ENCODE peak calls at places on chromosomes 3 and 15, in four cellular contexts. A is fibroblast of lung, E is SK-N-SH, H is heart left ventricle. X is an unnamed sample.

GRCh38 chr3:41330465-41330864 is 131.2 kb downstream of the CTNNB1 start:
- DNase-seq in A (peak), E (no peak), H (no peak), X (no peak)

GRCh38 chr15:37101634-37102314 is 1.4 kb upstream of the MEIS2 start:
- DNase-seq in A (peak), E (peak), H (peak), X (no peak)

GRCh38 chr3:143661677-143662076 is 186.6 kb downstream of the SLC9A9 start:
- DNase-seq in A (no peak), E (no peak), H (no peak), X (no peak)

GRCh38 chr3:14391033-14391432 is 11.4 kb upstream of the SLC6A6 start:
- DNase-seq in A (peak), E (no peak), H (no peak), X (no peak)

GRCh38 chr3:127366383-127366782 is 78.5 kb upstream of the PRR20G start:
- DNase-seq in A (no peak), E (no peak), H (no peak), X (no peak)

GRCh38 chr15:72813345-72814004 is 29.9 kb upstream of the ADPGK start:
- DNase-seq in A (no peak), E (no peak), H (no peak), X (no peak)

GRCh38 chr3:18443670-18444596 is 18.8 kb upstream of the SATB1 start:
- DNase-seq in A (peak), E (peak), H (peak), X (no peak)

GRCh38 chr3:187709155-187709554 is 6.8 kb upstream of the RTP2 start:
- DNase-seq in A (no peak), E (no peak), H (no peak), X (no peak)

GRCh38 chr3:42205800-42206514 is 60.0 kb downstream of the CCK start:
- DNase-seq in A (no peak), E (no peak), H (no peak), X (no peak)

GRCh38 chr3:111368061-111368460 is 173.9 kb upstream of the CD96 start:
- DNase-seq in A (no peak), E (no peak), H (no peak), X (no peak)

GRCh38 chr3:150970665-150971327 is 1.7 kb downstream of the CLRN1 start:
- DNase-seq in A (peak), E (no peak), H (no peak), X (peak)

GRCh38 chr3:75981401-75981800 is 196.1 kb upstream of the ZNF717 start:
- DNase-seq in A (no peak), E (no peak), H (no peak), X (no peak)

GRCh38 chr15:68608206-68608843 is 29.5 kb downstream of the CORO2B start:
- DNase-seq in A (peak), E (no peak), H (peak), X (no peak)

GRCh38 chr3:65597952-65598413 is 440.7 kb downstream of the MAGI1 start:
- DNase-seq in A (no peak), E (peak), H (peak), X (no peak)

GRCh38 chr3:112354642-112355333 is 21.8 kb downstream of the CD200 start:
- DNase-seq in A (no peak), E (no peak), H (no peak), X (no peak)

GRCh38 chr3:127328391-127328790 is 40.5 kb upstream of the PRR20G start:
- DNase-seq in A (no peak), E (no peak), H (no peak), X (no peak)

GRCh38 chr15:48025118-48025517 is 95.7 kb upstream of the SLC24A5 start:
- DNase-seq in A (no peak), E (no peak), H (no peak), X (no peak)

GRCh38 chr15:48017747-48018146 is 103.0 kb upstream of the SLC24A5 start:
- DNase-seq in A (no peak), E (no peak), H (no peak), X (no peak)

GRCh38 chr15:48016865-48017264 is 103.9 kb upstream of the SLC24A5 start:
- DNase-seq in A (no peak), E (no peak), H (no peak), X (no peak)

GRCh38 chr15:48020166-48020565 is 100.6 kb upstream of the SLC24A5 start:
- DNase-seq in A (no peak), E (no peak), H (no peak), X (no peak)

GRCh38 chr15:48021336-48022086 is 99.3 kb upstream of the SLC24A5 start:
- DNase-seq in A (peak), E (no peak), H (no peak), X (peak)
- TF ChIP-seq CTCF in A (no peak), E (no peak), H (no peak), X (no peak)

GRCh38 chr3:54196330-54196975 is 74.1 kb downstream of the CACNA2D3 start:
- DNase-seq in A (no peak), E (no peak), H (no peak), X (no peak)
- H3K4me3 ChIP-seq in A (no peak), E (no peak), H (no peak), X (no peak)

GRCh38 chr3:27110020-27110419 is 259.2 kb downstream of the NEK10 start:
- DNase-seq in A (no peak), E (no peak), H (no peak), X (no peak)

GRCh38 chr3:27108322-27108721 is 260.9 kb downstream of the NEK10 start:
- DNase-seq in A (no peak), E (no peak), H (no peak), X (no peak)

GRCh38 chr3:27105904-27106303 is 263.3 kb downstream of the NEK10 start:
- DNase-seq in A (no peak), E (no peak), H (no peak), X (no peak)
- TF ChIP-seq CTCF in A (no peak), E (no peak), H (no peak), X (peak)

DNA sequence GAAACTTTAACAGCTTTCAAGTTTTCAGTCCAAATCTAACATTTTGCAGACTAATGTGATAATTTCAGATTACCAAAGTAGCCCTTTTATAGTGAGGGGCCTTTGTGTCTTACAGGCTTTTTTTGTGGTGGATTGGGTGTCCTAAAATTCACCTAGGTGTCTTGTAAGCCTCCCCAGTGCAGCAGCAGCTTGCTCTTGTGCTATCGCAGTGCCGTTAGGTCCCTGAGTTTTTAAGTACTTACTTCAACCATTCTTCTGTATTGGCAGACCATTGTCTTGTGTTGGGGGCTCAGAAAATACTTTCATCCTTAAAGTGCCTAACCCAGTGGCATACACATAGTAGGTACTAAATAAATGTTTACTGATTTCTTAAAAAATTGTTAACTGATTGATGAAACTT is 2.1 kb downstream of the PDE8A start:
- DNase-seq in A (no peak), E (no peak), H (no peak), X (no peak)
- H3K4me3 ChIP-seq in A (peak), E (peak), H (no peak), X (peak)

GRCh38 chr3:142210608-142211007 is 14.8 kb downstream of the GK5 start:
- DNase-seq in A (no peak), E (no peak), H (no peak), X (no peak)
- TF ChIP-seq CTCF in A (no peak), E (no peak), H (no peak), X (no peak)

DNA sequence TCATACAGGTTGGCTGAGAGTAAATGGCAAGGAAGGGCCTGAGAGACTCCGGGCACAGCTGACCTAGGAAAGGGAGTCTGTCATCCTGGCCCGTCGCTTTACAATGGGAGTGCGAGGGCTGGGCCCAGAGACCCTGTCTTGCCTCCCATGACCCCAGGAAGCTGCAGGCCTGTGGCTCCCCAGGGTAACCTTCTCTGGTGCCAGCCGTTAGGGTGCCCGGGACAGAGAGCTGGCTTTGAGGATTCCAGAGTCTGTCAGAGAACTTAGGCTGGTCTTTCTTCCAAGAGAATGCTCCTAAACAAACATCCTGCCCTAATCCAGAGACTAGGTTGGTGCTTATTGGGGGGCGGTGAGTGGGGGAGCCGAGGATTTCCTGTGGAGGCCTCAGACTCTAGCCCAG is 18.5 kb downstream of the ZNF710 start:
- DNase-seq in A (no peak), E (no peak), H (no peak), X (no peak)
- H3K4me3 ChIP-seq in A (no peak), E (no peak), H (no peak), X (no peak)

GRCh38 chr3:171833775-171834460 is 9.2 kb upstream of the TMEM212 start:
- DNase-seq in A (peak), E (no peak), H (no peak), X (no peak)
- TF ChIP-seq CTCF in A (peak), E (peak), H (no peak), X (peak)

X was measured in epithelial cell of proximal tubule.